ENCODE peak calls at places on chromosome 7, in five cellular contexts. One of them, this sample, is unnamed.

GRCh38 chr7:38451840-38452239 is 178.4 kb upstream of the TARP start:
- DNase-seq in Panc1: peak; percentile 12
- DNase-seq in uterus: no peak
- DNase-seq in colonic mucosa: no peak
- DNase-seq in hepatocyte: peak; percentile 25
- DNase-seq in this sample: no peak

GRCh38 chr7:7428806-7429205 is 106.9 kb downstream of the COL28A1 start:
- DNase-seq in Panc1: no peak
- DNase-seq in uterus: no peak
- DNase-seq in colonic mucosa: no peak
- DNase-seq in hepatocyte: no peak
- DNase-seq in this sample: no peak

GRCh38 chr7:114293289-114294012 is 121.2 kb upstream of the FOXP2 start:
- DNase-seq in Panc1: no peak
- DNase-seq in uterus: no peak
- DNase-seq in colonic mucosa: no peak
- DNase-seq in hepatocyte: peak; percentile 12
- DNase-seq in this sample: no peak

GRCh38 chr7:29194206-29194593 is 375 bp upstream of the CHN2 start:
- DNase-seq in Panc1: no peak
- DNase-seq in uterus: no peak
- DNase-seq in colonic mucosa: peak; percentile 31
- DNase-seq in hepatocyte: peak; percentile 45
- DNase-seq in this sample: no peak

GRCh38 chr7:94395141-94396041 is 696 bp downstream of the COL1A2 start:
- DNase-seq in Panc1: peak; percentile 62
- DNase-seq in uterus: peak; percentile 85
- DNase-seq in colonic mucosa: peak; percentile 50
- DNase-seq in hepatocyte: peak; percentile 85
- DNase-seq in this sample: peak; percentile 47

GRCh38 chr7:40493609-40494041 is 358.8 kb downstream of the SUGCT start:
- DNase-seq in Panc1: no peak
- DNase-seq in uterus: no peak
- DNase-seq in colonic mucosa: no peak
- DNase-seq in hepatocyte: no peak
- DNase-seq in this sample: no peak

GRCh38 chr7:96327429-96327828 is 5.5 kb upstream of the SLC25A13 start:
- DNase-seq in Panc1: no peak
- DNase-seq in uterus: no peak
- DNase-seq in colonic mucosa: peak; percentile 94
- DNase-seq in hepatocyte: peak; percentile 46
- DNase-seq in this sample: no peak

GRCh38 chr7:98341106-98341505 is 59.6 kb downstream of the BRI3 start:
- DNase-seq in Panc1: no peak
- DNase-seq in uterus: no peak
- DNase-seq in colonic mucosa: no peak
- DNase-seq in hepatocyte: no peak
- DNase-seq in this sample: no peak

GRCh38 chr7:28784166-28784870 is 173.8 kb downstream of the TRIL start:
- DNase-seq in Panc1: no peak
- DNase-seq in uterus: no peak
- DNase-seq in colonic mucosa: no peak
- DNase-seq in hepatocyte: peak; percentile 12
- DNase-seq in this sample: no peak

GRCh38 chr7:140726304-140726703 is 29.8 kb downstream of the NDUFB2 start:
- DNase-seq in Panc1: no peak
- DNase-seq in uterus: no peak
- DNase-seq in colonic mucosa: no peak
- DNase-seq in hepatocyte: peak; percentile 10
- DNase-seq in this sample: no peak
- TF ChIP-seq CTCF in Panc1: peak; percentile 52
- TF ChIP-seq CTCF in uterus: no peak
- TF ChIP-seq CTCF in colonic mucosa: no peak
- TF ChIP-seq CTCF in hepatocyte: peak; percentile 39
- TF ChIP-seq CTCF in this sample: peak; percentile 37

GRCh38 chr7:104362756-104363155 is 34.4 kb downstream of the LHFPL3 start:
- DNase-seq in Panc1: no peak
- DNase-seq in uterus: no peak
- DNase-seq in colonic mucosa: no peak
- DNase-seq in hepatocyte: no peak
- DNase-seq in this sample: no peak
- H3K4me3 ChIP-seq in Panc1: no peak overlapping the region
- H3K4me3 ChIP-seq in uterus: no peak overlapping the region
- H3K4me3 ChIP-seq in colonic mucosa: no peak overlapping the region
- H3K4me3 ChIP-seq in hepatocyte: no peak overlapping the region
- H3K4me3 ChIP-seq in this sample: no peak overlapping the region

GRCh38 chr7:141074162-141074989 is 512 bp downstream of the TMEM178B start:
- DNase-seq in Panc1: no peak
- DNase-seq in uterus: no peak
- DNase-seq in colonic mucosa: no peak
- DNase-seq in hepatocyte: peak; percentile 19
- DNase-seq in this sample: no peak

GRCh38 chr7:141071855-141072547 is 1.9 kb upstream of the TMEM178B start:
- DNase-seq in Panc1: no peak
- DNase-seq in uterus: no peak
- DNase-seq in colonic mucosa: no peak
- DNase-seq in hepatocyte: no peak
- DNase-seq in this sample: no peak

GRCh38 chr7:141073641-141074161 is at the start of gene TMEM178B:
- DNase-seq in Panc1: no peak
- DNase-seq in uterus: no peak
- DNase-seq in colonic mucosa: no peak
- DNase-seq in hepatocyte: peak; percentile 8
- DNase-seq in this sample: no peak

GRCh38 chr7:141072548-141073172 is 1.2 kb upstream of the TMEM178B start:
- DNase-seq in Panc1: no peak
- DNase-seq in uterus: peak; percentile 54
- DNase-seq in colonic mucosa: no peak
- DNase-seq in hepatocyte: peak; percentile 50
- DNase-seq in this sample: peak; percentile 65

DNA sequence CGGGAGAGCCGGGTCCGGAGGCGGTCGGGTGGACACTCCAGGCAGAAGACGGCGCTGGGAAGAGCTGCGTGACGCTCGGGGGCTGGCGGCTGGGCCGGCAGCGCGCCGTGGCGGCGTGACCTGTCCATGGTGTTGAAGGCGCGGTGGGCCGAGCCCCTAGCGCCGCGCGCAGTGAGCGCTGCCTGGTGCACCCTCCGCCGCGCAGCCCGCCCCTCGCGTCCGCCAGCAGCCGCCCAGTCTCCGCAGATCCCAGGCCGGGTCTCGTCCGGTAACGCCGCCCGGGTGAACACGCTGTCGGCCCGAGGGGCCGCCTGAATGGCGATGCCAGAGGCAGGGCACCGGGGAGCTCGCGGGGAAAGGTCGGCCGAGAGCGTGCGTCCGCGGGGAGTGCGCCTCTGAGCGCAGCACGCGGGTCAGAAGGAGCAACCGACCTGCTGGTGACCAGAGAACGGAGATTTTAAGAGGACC is 657 bp upstream of the TMEM178B start:
- DNase-seq in Panc1: no peak
- DNase-seq in uterus: no peak
- DNase-seq in colonic mucosa: no peak
- DNase-seq in hepatocyte: peak; percentile 81
- DNase-seq in this sample: no peak
- H3K27me3 ChIP-seq in Panc1: peaks cover 54% of the 10 kb centered on the region
- H3K27me3 ChIP-seq in uterus: peaks cover 7% of the 10 kb centered on the region
- H3K27me3 ChIP-seq in colonic mucosa: peaks cover 59% of the 10 kb centered on the region
- H3K27me3 ChIP-seq in hepatocyte: peaks cover 88% of the 10 kb centered on the region
- H3K27me3 ChIP-seq in this sample: peaks cover 6% of the 10 kb centered on the region

GRCh38 chr7:75758491-75758890 is 13.5 kb downstream of the CCL26 start:
- DNase-seq in Panc1: no peak
- DNase-seq in uterus: no peak
- DNase-seq in colonic mucosa: no peak
- DNase-seq in hepatocyte: no peak
- DNase-seq in this sample: no peak

GRCh38 chr7:75757860-75758259 is 14.2 kb downstream of the CCL26 start:
- DNase-seq in Panc1: no peak
- DNase-seq in uterus: no peak
- DNase-seq in colonic mucosa: no peak
- DNase-seq in hepatocyte: no peak
- DNase-seq in this sample: no peak

GRCh38 chr7:75757298-75757676 is 14.7 kb downstream of the CCL26 start:
- DNase-seq in Panc1: no peak
- DNase-seq in uterus: no peak
- DNase-seq in colonic mucosa: no peak
- DNase-seq in hepatocyte: no peak
- DNase-seq in this sample: no peak

GRCh38 chr7:75762350-75762917 is 9.6 kb downstream of the CCL26 start:
- DNase-seq in Panc1: peak; percentile 62
- DNase-seq in uterus: no peak
- DNase-seq in colonic mucosa: no peak
- DNase-seq in hepatocyte: peak; percentile 76
- DNase-seq in this sample: peak; percentile 26

GRCh38 chr7:75756340-75757297 is 15.4 kb downstream of the CCL26 start:
- DNase-seq in Panc1: no peak
- DNase-seq in uterus: no peak
- DNase-seq in colonic mucosa: no peak
- DNase-seq in hepatocyte: peak; percentile 44
- DNase-seq in this sample: no peak
- TF ChIP-seq CTCF in Panc1: no peak
- TF ChIP-seq CTCF in uterus: no peak
- TF ChIP-seq CTCF in colonic mucosa: no peak
- TF ChIP-seq CTCF in hepatocyte: peak; percentile 44
- TF ChIP-seq CTCF in this sample: peak; percentile 43

GRCh38 chr7:135251502-135252327 is 18.1 kb downstream of the STRA8 start:
- DNase-seq in Panc1: no peak
- DNase-seq in uterus: no peak
- DNase-seq in colonic mucosa: no peak
- DNase-seq in hepatocyte: no peak
- DNase-seq in this sample: no peak
- H3K4me3 ChIP-seq in Panc1: no peak overlapping the region
- H3K4me3 ChIP-seq in uterus: no peak overlapping the region
- H3K4me3 ChIP-seq in colonic mucosa: no peak overlapping the region
- H3K4me3 ChIP-seq in hepatocyte: no peak overlapping the region
- H3K4me3 ChIP-seq in this sample: no peak overlapping the region

DNA sequence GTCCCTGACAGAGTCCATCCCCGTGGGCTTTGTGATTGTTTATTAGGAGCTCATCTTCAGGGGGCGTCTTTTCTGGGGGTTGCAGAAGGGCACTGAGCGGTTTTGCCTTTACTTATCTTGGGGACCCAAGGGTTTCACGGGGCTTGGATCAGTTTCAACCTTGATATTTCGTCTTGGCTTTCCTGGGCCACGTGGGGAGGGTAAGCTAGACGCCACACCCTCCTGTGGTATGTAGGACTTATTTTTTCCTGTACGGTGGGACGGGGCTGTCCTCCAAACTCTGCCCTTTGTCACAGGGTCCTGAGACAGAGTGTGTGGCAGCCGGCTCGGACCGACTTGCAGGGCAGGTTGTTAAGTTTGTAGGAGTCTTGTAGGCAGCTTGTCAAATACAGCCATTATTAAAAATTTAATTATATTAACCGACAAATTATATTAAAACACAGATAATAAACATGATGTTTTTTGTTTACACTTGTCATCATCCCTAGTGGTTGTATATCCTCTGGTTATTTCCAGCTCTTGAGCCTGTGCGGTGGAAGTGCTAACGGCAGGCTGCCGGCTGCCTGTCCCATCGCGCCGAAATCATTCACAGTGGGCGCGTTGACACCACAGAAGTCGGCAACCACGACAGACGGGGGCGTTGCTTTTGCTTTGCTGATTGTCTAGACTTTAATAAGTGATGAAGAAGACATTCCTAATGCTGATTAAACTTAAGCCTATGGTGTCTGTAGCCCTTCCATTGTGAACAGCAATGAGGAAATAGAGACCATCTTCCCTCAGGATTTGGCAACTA is 193.2 kb downstream of the DNAJB6 start:
- DNase-seq in Panc1: no peak
- DNase-seq in uterus: no peak
- DNase-seq in colonic mucosa: no peak
- DNase-seq in hepatocyte: no peak
- DNase-seq in this sample: no peak
- H3K27me3 ChIP-seq in Panc1: peaks cover 1% of the 10 kb centered on the region
- H3K27me3 ChIP-seq in uterus: no peaks in the 10 kb centered on the region
- H3K27me3 ChIP-seq in colonic mucosa: no peaks in the 10 kb centered on the region
- H3K27me3 ChIP-seq in hepatocyte: no peaks in the 10 kb centered on the region
- H3K27me3 ChIP-seq in this sample: no peaks in the 10 kb centered on the region

GRCh38 chr7:472640-472957 is 47.0 kb downstream of the PDGFA start:
- DNase-seq in Panc1: no peak
- DNase-seq in uterus: no peak
- DNase-seq in colonic mucosa: no peak
- DNase-seq in hepatocyte: no peak
- DNase-seq in this sample: no peak
- TF ChIP-seq CTCF in Panc1: no peak
- TF ChIP-seq CTCF in uterus: no peak
- TF ChIP-seq CTCF in colonic mucosa: no peak
- TF ChIP-seq CTCF in hepatocyte: no peak
- TF ChIP-seq CTCF in this sample: no peak

DNA sequence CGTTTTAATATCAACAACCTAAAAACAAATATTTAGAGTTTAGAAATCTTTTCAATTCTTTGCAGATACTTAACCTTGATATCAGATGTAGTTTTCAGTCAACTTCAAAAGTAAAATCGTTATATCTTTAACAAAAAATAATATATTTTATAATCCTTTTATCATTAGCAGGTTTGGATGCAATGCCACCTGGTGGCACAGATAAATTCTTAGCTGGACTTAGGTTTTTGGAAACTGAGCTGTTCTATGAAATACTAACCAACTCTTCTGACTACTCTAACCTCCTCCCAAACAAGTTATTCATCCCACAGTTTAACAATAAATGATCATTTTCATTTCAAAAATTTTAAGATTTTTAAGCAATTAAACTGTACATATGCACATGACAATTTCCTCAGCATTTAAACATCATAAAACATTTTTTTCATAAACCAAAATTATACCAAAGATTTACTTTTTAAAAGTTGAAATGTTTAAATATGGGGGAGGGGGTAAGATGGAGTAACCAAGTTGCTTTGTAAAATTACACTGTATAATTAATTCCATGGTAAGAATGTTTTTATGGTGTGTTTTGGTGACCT is 56.9 kb downstream of the HIBADH start:
- DNase-seq in Panc1: peak; percentile 28
- DNase-seq in uterus: no peak
- DNase-seq in colonic mucosa: no peak
- DNase-seq in hepatocyte: peak; percentile 49
- DNase-seq in this sample: no peak
- H3K4me3 ChIP-seq in Panc1: peak overlapping the region; percentile 7
- H3K4me3 ChIP-seq in uterus: no peak overlapping the region
- H3K4me3 ChIP-seq in colonic mucosa: no peak overlapping the region
- H3K4me3 ChIP-seq in hepatocyte: no peak overlapping the region
- H3K4me3 ChIP-seq in this sample: no peak overlapping the region

This sample was measured in kidney epithelial cell.